ENCODE peak calls at places on chromosomes 2 and 18, in five cellular contexts. Q is thyroid gland; A is PC-9; Y is CD8-positive, alpha-beta memory T cell; J is fibroblast of lung. M is an unnamed sample.

GRCh38 chr2:119109823-119110222 is 48.7 kb downstream of the C1QL2 start:
- DNase-seq in Q (no peak), A (no peak), Y (no peak), J (no peak), M (no peak)

GRCh38 chr2:9310390-9310789 is 103.8 kb downstream of the ASAP2 start:
- DNase-seq in Q (peak), A (peak), Y (no peak), J (peak), M (peak)

GRCh38 chr18:63731215-63731614 is 28.5 kb downstream of the SERPINB11 start:
- DNase-seq in Q (no peak), A (no peak), Y (no peak), J (no peak), M (no peak)

GRCh38 chr2:222930862-222931261 is 70.0 kb downstream of the ACSL3 start:
- DNase-seq in Q (no peak), A (no peak), Y (no peak), J (peak), M (peak)

GRCh38 chr2:113965644-113966043 is 75.8 kb downstream of the ACTR3 start:
- DNase-seq in Q (no peak), A (no peak), Y (no peak), J (peak), M (peak)

GRCh38 chr2:187617925-187618324 is 63.7 kb upstream of the TFPI start:
- DNase-seq in Q (no peak), A (no peak), Y (no peak), J (peak), M (no peak)

GRCh38 chr2:54208364-54209240 is 47.4 kb downstream of the TSPYL6 start:
- DNase-seq in Q (no peak), A (no peak), Y (no peak), J (peak), M (no peak)

GRCh38 chr2:40401896-40402295 is 50.0 kb downstream of the SLC8A1 start:
- DNase-seq in Q (no peak), A (peak), Y (no peak), J (peak), M (peak)

GRCh38 chr2:8239402-8240127 is 442.3 kb upstream of the ID2 start:
- DNase-seq in Q (no peak), A (no peak), Y (no peak), J (peak), M (no peak)

GRCh38 chr2:33298233-33298632 is 178.2 kb upstream of the RASGRP3 start:
- DNase-seq in Q (no peak), A (no peak), Y (no peak), J (peak), M (no peak)

GRCh38 chr2:120775261-120775660 is 39.6 kb downstream of the GLI2 start:
- DNase-seq in Q (no peak), A (no peak), Y (no peak), J (no peak), M (no peak)

GRCh38 chr2:40364143-40364903 is 87.6 kb downstream of the SLC8A1 start:
- DNase-seq in Q (no peak), A (no peak), Y (no peak), J (no peak), M (no peak)